ENCODE peak calls at places on chromosome 14, in six cellular contexts. J is HCT116, D is HepG2, H is GM12878, U is H1, C is K562. G is an unnamed sample. For H3K9me3, the result is how much of the 10 kb centered on the place peaks cover.

GRCh38 chr14:38208825-38209562 is 1.3 kb downstream of the SSTR1 start:
- DNase-seq in C (no peak), U (no peak), H (no peak), J (no peak), D (peak), G (no peak)

GRCh38 chr14:26984318-26985177 is 386.7 kb upstream of the NOVA1 start:
- DNase-seq in U (peak), D (peak), J (peak), C (peak), H (no peak), G (peak)

GRCh38 chr14:94171208-94171607 is 2.9 kb upstream of the PPP4R4 start:
- DNase-seq in U (no peak), H (no peak), J (no peak), D (no peak), C (no peak), G (no peak)

GRCh38 chr14:93965287-93965821 is 11.0 kb downstream of the ASB2 start:
- DNase-seq in D (peak), C (no peak), U (no peak), H (no peak), J (no peak), G (no peak)

GRCh38 chr14:54881235-54881760 is 21.3 kb downstream of the GCH1 start:
- DNase-seq in H (peak), J (no peak), D (no peak), U (no peak), C (no peak), G (no peak)

GRCh38 chr14:59520224-59520623 is 35.9 kb downstream of the JKAMP start:
- DNase-seq in C (no peak), J (no peak), D (no peak), H (no peak), U (no peak), G (no peak)

GRCh38 chr14:57299511-57299910 is 30.7 kb downstream of the AP5M1 start:
- DNase-seq in J (no peak), C (no peak), U (no peak), D (no peak), H (no peak), G (no peak)

GRCh38 chr14:80770114-80770917 is 171.2 kb downstream of the CEP128 start:
- DNase-seq in H (no peak), U (no peak), C (no peak), D (no peak), J (no peak), G (no peak)

GRCh38 chr14:24083462-24083861 is 10.6 kb upstream of the PCK2 start:
- DNase-seq in U (no peak), C (no peak), D (no peak), H (no peak), J (no peak), G (no peak)

GRCh38 chr14:68630611-68631013 is 162.3 kb downstream of the ZFP36L1 start:
- DNase-seq in D (peak), U (no peak), H (no peak), J (no peak), C (no peak), G (no peak)

GRCh38 chr14:91892918-91893527 is 25.7 kb upstream of the TC2N start:
- DNase-seq in H (no peak), D (peak), C (peak), J (peak), U (no peak), G (no peak)

GRCh38 chr14:53626771-53627170 is 329.9 kb downstream of the BMP4 start:
- DNase-seq in D (no peak), C (no peak), J (no peak), U (no peak), H (no peak), G (no peak)

GRCh38 chr14:51715742-51716141 is 64.0 kb downstream of the FRMD6 start:
- DNase-seq in J (no peak), H (no peak), C (no peak), D (no peak), U (no peak), G (no peak)

GRCh38 chr14:71491925-71492324 is 440.3 kb upstream of the RGS6 start:
- DNase-seq in C (no peak), J (no peak), H (no peak), U (no peak), D (peak), G (no peak)

GRCh38 chr14:97408937-97409860 is 612.0 kb downstream of the VRK1 start:
- DNase-seq in D (no peak), C (no peak), U (no peak), J (no peak), H (peak), G (no peak)

GRCh38 chr14:71262466-71262865 is 355.2 kb downstream of the PCNX1 start:
- DNase-seq in D (no peak), J (no peak), C (no peak), U (no peak), H (no peak), G (no peak)

GRCh38 chr14:56686416-56686815 is 106.8 kb downstream of the TMEM260 start:
- DNase-seq in J (no peak), U (peak), D (peak), H (no peak), C (no peak), G (peak)

GRCh38 chr14:32601908-32602307 is 272.8 kb downstream of the AKAP6 start:
- DNase-seq in C (no peak), J (no peak), D (no peak), H (no peak), U (no peak), G (no peak)

GRCh38 chr14:73567365-73567764 is 1.6 kb upstream of the ACOT2 start:
- DNase-seq in J (no peak), U (no peak), C (no peak), H (no peak), D (peak), G (no peak)

GRCh38 chr14:75884198-75884611 is 97.6 kb downstream of the TGFB3 start:
- DNase-seq in U (no peak), D (no peak), J (no peak), H (no peak), C (no peak), G (no peak)

GRCh38 chr14:76666746-76667145 is 94.5 kb upstream of the VASH1 start:
- DNase-seq in U (no peak), J (no peak), C (no peak), H (no peak), D (no peak), G (no peak)

GRCh38 chr14:64387232-64387737 is 868 bp upstream of the MTHFD1 start:
- DNase-seq in D (peak), U (no peak), H (no peak), C (peak), J (no peak), G (no peak)

GRCh38 chr14:76975865-76976622 is 52.5 kb downstream of the IRF2BPL start:
- DNase-seq in C (no peak), H (no peak), U (no peak), J (no peak), D (no peak), G (no peak)

GRCh38 chr14:51547701-51548100 is 104.0 kb upstream of the FRMD6 start:
- DNase-seq in U (no peak), J (no peak), D (no peak), H (no peak), C (no peak), G (no peak)

GRCh38 chr14:54562334-54562733 is 4.6 kb upstream of the SAMD4A start:
- DNase-seq in C (no peak), D (no peak), U (no peak), H (no peak), J (no peak), G (no peak)

GRCh38 chr14:31159682-31160296 is 47.8 kb downstream of the HECTD1 start:
- DNase-seq in C (no peak), D (no peak), J (peak), U (no peak), H (no peak), G (no peak)

GRCh38 chr14:54364555-54365415 is 32.0 kb upstream of the CDKN3 start:
- DNase-seq in J (no peak), D (peak), H (no peak), C (no peak), U (no peak), G (no peak)

GRCh38 chr14:90273532-90273931 is 17.2 kb downstream of the PSMC1 start:
- DNase-seq in D (no peak), C (no peak), J (no peak), U (no peak), H (no peak), G (no peak)
- TF ChIP-seq ZNF274 in D (no peak), C (no peak), J (no peak), U (no peak), H (no peak), G (no peak)

DNA sequence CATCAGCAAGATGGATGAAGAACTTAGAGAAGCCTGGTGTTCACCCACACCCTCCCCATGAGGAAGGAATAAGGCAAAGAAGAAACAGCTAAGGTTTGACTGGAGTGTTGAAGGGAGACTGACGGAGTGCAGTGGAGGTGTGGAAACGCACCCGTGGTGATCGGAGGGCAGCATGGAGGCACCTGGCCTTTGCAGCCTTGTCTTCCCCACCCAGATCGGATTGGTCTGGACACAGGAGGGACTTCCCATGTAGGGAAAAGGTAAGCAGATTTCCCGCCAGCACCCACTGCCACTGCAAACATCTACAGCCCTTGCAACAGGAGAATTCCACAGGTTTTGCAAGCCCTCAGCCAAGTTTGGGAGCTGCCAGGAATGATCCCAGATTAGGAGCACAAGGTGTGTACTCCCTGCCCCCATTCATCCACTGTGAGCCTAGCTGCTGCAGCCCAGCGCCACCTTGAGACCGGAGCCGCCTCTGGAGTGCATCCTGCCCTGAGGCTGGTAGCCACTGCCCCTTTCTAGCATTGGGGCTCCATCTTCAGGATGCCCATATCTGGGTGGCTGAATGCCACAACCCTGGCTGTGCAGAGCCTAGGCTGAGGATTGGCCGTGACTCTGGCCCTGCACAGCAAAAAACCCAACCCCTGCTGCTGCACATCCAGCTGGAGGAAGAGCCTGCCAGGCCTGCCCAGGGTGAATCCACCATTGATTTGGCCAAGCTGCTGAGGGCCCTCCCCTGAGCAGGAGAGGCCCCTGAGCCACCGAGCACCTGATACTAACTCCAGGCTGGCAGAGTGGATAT is 411.1 kb downstream of the TMEM121 start:
- DNase-seq in C (no peak), H (no peak), D (no peak), U (no peak), J (no peak), G (peak)
- H3K9me3 ChIP-seq in C (under half), H (under half), D (under half), U (half or more), J (under half), G (under half)

GRCh38 chr14:35821546-35822411 is 4.4 kb upstream of the BRMS1L start:
- DNase-seq in C (peak), J (peak), U (no peak), D (peak), H (no peak), G (no peak)
- TF ChIP-seq ZNF274 in C (no peak), J (no peak), U (no peak), D (no peak), H (no peak), G (no peak)

GRCh38 chr14:104156142-104156541 is 17.8 kb downstream of the KIF26A start:
- DNase-seq in U (no peak), D (no peak), H (no peak), J (no peak), C (no peak), G (no peak)

GRCh38 chr14:104159990-104160389 is 21.6 kb downstream of the KIF26A start:
- DNase-seq in H (no peak), C (no peak), J (no peak), D (no peak), U (no peak), G (no peak)

GRCh38 chr14:104158827-104159798 is 20.7 kb downstream of the KIF26A start:
- DNase-seq in U (no peak), H (no peak), C (peak), D (no peak), J (no peak), G (no peak)

GRCh38 chr14:104155513-104155912 is 17.1 kb downstream of the KIF26A start:
- DNase-seq in C (peak), H (no peak), D (no peak), J (no peak), U (no peak), G (no peak)

GRCh38 chr14:104157303-104157928 is 19.0 kb downstream of the KIF26A start:
- DNase-seq in H (no peak), U (no peak), J (no peak), D (peak), C (peak), G (no peak)
- H3K9me3 ChIP-seq in H (under half), U (under half), J (under half), D (under half), C (under half), G (under half)

GRCh38 chr14:90088160-90088559 is 26.4 kb downstream of the KCNK13 start:
- DNase-seq in H (no peak), C (no peak), U (no peak), J (no peak), D (no peak), G (no peak)

GRCh38 chr14:90091393-90091792 is 29.6 kb downstream of the KCNK13 start:
- DNase-seq in C (no peak), J (no peak), D (no peak), H (no peak), U (no peak), G (no peak)

DNA sequence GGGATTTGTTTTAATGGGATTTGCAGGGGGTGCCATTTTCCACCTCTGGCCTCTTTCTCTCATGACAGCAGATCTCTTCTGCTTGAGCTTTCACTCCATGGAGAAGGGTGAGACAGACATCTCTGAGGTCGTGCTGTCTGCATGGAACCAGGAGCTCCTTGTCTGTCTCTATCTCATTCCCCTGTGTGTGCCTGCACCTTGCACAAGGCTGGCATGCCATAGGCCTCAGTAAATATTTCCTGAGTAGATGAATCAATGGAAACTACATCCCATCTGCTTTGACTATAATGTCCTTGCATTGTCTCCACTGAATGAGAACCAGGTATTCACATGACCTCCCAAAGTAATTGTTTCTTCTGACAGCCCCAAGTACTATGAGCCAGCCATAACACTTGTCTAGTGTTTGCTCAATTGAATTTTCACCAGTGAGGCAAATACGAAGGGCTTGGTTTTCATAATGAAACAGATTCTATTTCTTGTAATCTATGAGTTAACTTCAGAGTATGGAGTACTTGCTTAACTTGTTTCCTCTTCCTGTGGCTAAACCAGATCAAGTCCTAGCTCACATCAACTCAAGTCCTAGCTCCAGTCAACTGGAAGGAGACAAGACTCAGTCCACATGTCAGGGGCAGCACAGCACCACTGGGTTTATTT is 32.3 kb downstream of the KCNK13 start:
- DNase-seq in H (no peak), D (no peak), U (no peak), C (no peak), J (no peak), G (no peak)
- TF ChIP-seq ZNF274 in H (no peak), D (no peak), U (no peak), C (no peak), J (no peak), G (no peak)

GRCh38 chr14:100591453-100592371 is 4.5 kb upstream of the BEGAIN start:
- DNase-seq in D (no peak), J (no peak), C (no peak), U (no peak), H (no peak), G (no peak)
- H3K9me3 ChIP-seq in D (under half), J (under half), C (under half), U (under half), H (under half), G (under half)